ENCODE peak calls at places on chromosomes 16 and 17, in six cellular contexts. A, I, D, O, Z and P are unnamed samples.

GRCh38 chr16:75527825-75528299 is 8.0 kb downstream of the CHST5 start:
- DNase-seq in I (no peak), D (no peak), O (no peak), Z (no peak), A (no peak), P (no peak)

GRCh38 chr17:35313875-35314409 is 59.5 kb downstream of the SLFN11 start:
- DNase-seq in O (no peak), D (peak), I (no peak), A (no peak), Z (peak), P (no peak)

GRCh38 chr17:16419929-16420271 is 4.5 kb downstream of the TRPV2 start:
- DNase-seq in A (no peak), Z (no peak), I (peak), O (no peak), D (no peak), P (no peak)

GRCh38 chr17:62693616-62694415 is 66.3 kb downstream of the MRC2 start:
- DNase-seq in D (peak), Z (no peak), I (no peak), A (no peak), O (no peak), P (no peak)

GRCh38 chr17:1919206-1919605 is 89.4 kb downstream of the RPA1 start:
- DNase-seq in O (no peak), D (no peak), A (no peak), Z (no peak), I (no peak), P (no peak)

GRCh38 chr16:53129281-53130192 is 74.7 kb downstream of the CHD9 start:
- DNase-seq in Z (no peak), I (no peak), D (no peak), O (no peak), A (no peak), P (no peak)

GRCh38 chr16:68079616-68080344 is 5.4 kb upstream of the NFATC3 start:
- DNase-seq in D (peak), I (no peak), A (no peak), O (no peak), Z (peak), P (peak)

GRCh38 chr16:58730724-58731370 is 3.3 kb downstream of the GOT2 start:
- DNase-seq in Z (no peak), D (no peak), O (no peak), I (no peak), A (no peak), P (no peak)

GRCh38 chr17:56514899-56515298 is 78.6 kb upstream of the NOG start:
- DNase-seq in D (no peak), A (no peak), I (no peak), Z (no peak), O (no peak), P (no peak)

GRCh38 chr16:67847064-67847861 is at the start of gene CENPT:
- DNase-seq in Z (peak), A (no peak), I (peak), D (no peak), O (no peak), P (peak)

GRCh38 chr17:60717814-60718213 is 40.2 kb downstream of the BCAS3 start:
- DNase-seq in D (no peak), I (no peak), A (no peak), O (no peak), Z (no peak), P (peak)

GRCh38 chr17:8995711-8996110 is 25.6 kb upstream of the NTN1 start:
- DNase-seq in A (no peak), I (no peak), Z (no peak), D (no peak), O (no peak), P (no peak)

GRCh38 chr17:16512011-16512410 is 20.0 kb upstream of the LRRC75A start:
- DNase-seq in Z (no peak), A (no peak), I (no peak), O (no peak), D (no peak), P (no peak)